ENCODE peak calls at places on chromosome 9, in seven cellular contexts. One of them, this sample, is unnamed.

GRCh38 chr9:93116049-93116961 is 17.7 kb downstream of the NINJ1 start:
- DNase-seq in mesendoderm: no peak
- DNase-seq in trophoblast cell: peak
- DNase-seq in H1: no peak
- DNase-seq in neuronal stem cell: no peak
- DNase-seq in IMR-90: peak
- DNase-seq in mesenchymal stem cell: peak
- DNase-seq in this sample: no peak

GRCh38 chr9:98168952-98169488 is 23.4 kb downstream of the CORO2A start:
- DNase-seq in H1: no peak
- DNase-seq in mesendoderm: peak
- DNase-seq in IMR-90: peak
- DNase-seq in trophoblast cell: no peak
- DNase-seq in mesenchymal stem cell: peak
- DNase-seq in neuronal stem cell: no peak
- DNase-seq in this sample: peak

GRCh38 chr9:13532407-13532806 is 252.9 kb upstream of the MPDZ start:
- DNase-seq in IMR-90: no peak
- DNase-seq in H1: no peak
- DNase-seq in mesenchymal stem cell: no peak
- DNase-seq in neuronal stem cell: no peak
- DNase-seq in mesendoderm: no peak
- DNase-seq in trophoblast cell: no peak
- DNase-seq in this sample: no peak

GRCh38 chr9:70205366-70206020 is 53.3 kb upstream of the SMC5 start:
- DNase-seq in H1: no peak
- DNase-seq in mesenchymal stem cell: no peak
- DNase-seq in IMR-90: no peak
- DNase-seq in neuronal stem cell: no peak
- DNase-seq in trophoblast cell: peak
- DNase-seq in mesendoderm: no peak
- DNase-seq in this sample: no peak

GRCh38 chr9:14678776-14679175 is 14.5 kb downstream of the ZDHHC21 start:
- DNase-seq in neuronal stem cell: no peak
- DNase-seq in mesendoderm: no peak
- DNase-seq in mesenchymal stem cell: no peak
- DNase-seq in H1: no peak
- DNase-seq in IMR-90: no peak
- DNase-seq in trophoblast cell: peak
- DNase-seq in this sample: no peak

GRCh38 chr9:33737811-33738606 is 57.4 kb upstream of the PRSS3 start:
- DNase-seq in neuronal stem cell: peak
- DNase-seq in trophoblast cell: peak
- DNase-seq in H1: no peak
- DNase-seq in mesendoderm: peak
- DNase-seq in IMR-90: peak
- DNase-seq in mesenchymal stem cell: peak
- DNase-seq in this sample: peak

GRCh38 chr9:112841261-112841660 is 49.4 kb downstream of the SLC46A2 start:
- DNase-seq in H1: no peak
- DNase-seq in IMR-90: no peak
- DNase-seq in trophoblast cell: no peak
- DNase-seq in mesendoderm: no peak
- DNase-seq in neuronal stem cell: no peak
- DNase-seq in mesenchymal stem cell: no peak
- DNase-seq in this sample: no peak

GRCh38 chr9:7163957-7164356 is 406.2 kb downstream of the KDM4C start:
- DNase-seq in trophoblast cell: no peak
- DNase-seq in neuronal stem cell: no peak
- DNase-seq in mesenchymal stem cell: no peak
- DNase-seq in mesendoderm: no peak
- DNase-seq in H1: no peak
- DNase-seq in IMR-90: no peak
- DNase-seq in this sample: no peak

GRCh38 chr9:110152704-110153374 is 55.1 kb downstream of the C9orf152 start:
- DNase-seq in neuronal stem cell: peak
- DNase-seq in mesendoderm: peak
- DNase-seq in trophoblast cell: peak
- DNase-seq in H1: no peak
- DNase-seq in mesenchymal stem cell: peak
- DNase-seq in IMR-90: peak
- DNase-seq in this sample: peak

GRCh38 chr9:33952066-33952465 is 96.6 kb downstream of the UBAP2 start:
- DNase-seq in neuronal stem cell: no peak
- DNase-seq in H1: no peak
- DNase-seq in trophoblast cell: no peak
- DNase-seq in mesendoderm: no peak
- DNase-seq in mesenchymal stem cell: no peak
- DNase-seq in IMR-90: no peak
- DNase-seq in this sample: no peak

GRCh38 chr9:130414910-130415746 is 29.6 kb upstream of the ASS1 start:
- DNase-seq in H1: no peak
- DNase-seq in mesendoderm: peak
- DNase-seq in mesenchymal stem cell: no peak
- DNase-seq in IMR-90: no peak
- DNase-seq in neuronal stem cell: no peak
- DNase-seq in trophoblast cell: no peak
- DNase-seq in this sample: no peak

GRCh38 chr9:138047469-138048040 is 170.0 kb downstream of the CACNA1B start:
- DNase-seq in neuronal stem cell: no peak
- DNase-seq in trophoblast cell: no peak
- DNase-seq in IMR-90: no peak
- DNase-seq in mesendoderm: no peak
- DNase-seq in mesenchymal stem cell: no peak
- DNase-seq in H1: no peak
- DNase-seq in this sample: no peak

GRCh38 chr9:104009853-104010252 is 84.3 kb upstream of the SMC2 start:
- DNase-seq in neuronal stem cell: no peak
- DNase-seq in mesenchymal stem cell: peak
- DNase-seq in H1: no peak
- DNase-seq in mesendoderm: no peak
- DNase-seq in trophoblast cell: no peak
- DNase-seq in IMR-90: no peak
- DNase-seq in this sample: no peak

GRCh38 chr9:89495824-89496555 is 1.9 kb downstream of the SEMA4D start:
- DNase-seq in mesendoderm: no peak
- DNase-seq in trophoblast cell: no peak
- DNase-seq in mesenchymal stem cell: no peak
- DNase-seq in neuronal stem cell: no peak
- DNase-seq in IMR-90: no peak
- DNase-seq in H1: no peak
- DNase-seq in this sample: no peak

GRCh38 chr9:114931407-114931806 is 1.0 kb upstream of the TNFSF8 start:
- DNase-seq in neuronal stem cell: no peak
- DNase-seq in mesenchymal stem cell: no peak
- DNase-seq in H1: no peak
- DNase-seq in trophoblast cell: no peak
- DNase-seq in IMR-90: no peak
- DNase-seq in mesendoderm: no peak
- DNase-seq in this sample: no peak

GRCh38 chr9:114932502-114932901 is 2.1 kb upstream of the TNFSF8 start:
- DNase-seq in trophoblast cell: no peak
- DNase-seq in neuronal stem cell: no peak
- DNase-seq in IMR-90: no peak
- DNase-seq in mesenchymal stem cell: no peak
- DNase-seq in mesendoderm: peak
- DNase-seq in H1: no peak
- DNase-seq in this sample: no peak

GRCh38 chr9:114928092-114928491 is 2.3 kb downstream of the TNFSF8 start:
- DNase-seq in mesendoderm: no peak
- DNase-seq in mesenchymal stem cell: no peak
- DNase-seq in IMR-90: no peak
- DNase-seq in H1: no peak
- DNase-seq in neuronal stem cell: no peak
- DNase-seq in trophoblast cell: no peak
- DNase-seq in this sample: no peak

GRCh38 chr9:114930063-114930812 is at the start of gene TNFSF8:
- DNase-seq in trophoblast cell: no peak
- DNase-seq in neuronal stem cell: no peak
- DNase-seq in H1: no peak
- DNase-seq in mesenchymal stem cell: no peak
- DNase-seq in mesendoderm: no peak
- DNase-seq in IMR-90: no peak
- DNase-seq in this sample: no peak

DNA sequence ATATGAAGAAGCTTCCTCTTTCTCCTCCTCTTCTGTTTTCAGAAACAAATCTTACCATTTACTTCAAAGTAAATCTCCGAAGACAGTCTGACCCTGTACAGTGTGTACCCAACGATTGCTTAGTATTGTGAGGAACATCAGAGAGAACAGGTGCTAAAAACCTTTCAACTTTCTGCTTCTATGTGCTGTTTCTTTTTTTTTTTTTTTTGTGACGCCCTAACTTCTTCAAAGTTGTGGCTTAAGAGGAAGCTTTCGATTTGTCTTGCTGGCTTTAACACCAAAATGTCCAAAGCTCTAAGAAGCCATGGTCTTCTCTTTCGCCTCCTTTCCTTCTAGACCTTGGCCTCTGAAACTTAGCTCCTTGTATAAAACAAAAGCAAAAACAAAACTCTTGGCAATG is 1.2 kb downstream of the TNFSF8 start:
- DNase-seq in neuronal stem cell: no peak
- DNase-seq in IMR-90: no peak
- DNase-seq in trophoblast cell: no peak
- DNase-seq in mesendoderm: no peak
- DNase-seq in H1: no peak
- DNase-seq in mesenchymal stem cell: no peak
- DNase-seq in this sample: no peak
- H3K27ac ChIP-seq in neuronal stem cell: no peak
- H3K27ac ChIP-seq in IMR-90: no peak
- H3K27ac ChIP-seq in trophoblast cell: no peak
- H3K27ac ChIP-seq in mesendoderm: no peak
- H3K27ac ChIP-seq in H1: no peak
- H3K27ac ChIP-seq in mesenchymal stem cell: no peak
- H3K27ac ChIP-seq in this sample: no peak

DNA sequence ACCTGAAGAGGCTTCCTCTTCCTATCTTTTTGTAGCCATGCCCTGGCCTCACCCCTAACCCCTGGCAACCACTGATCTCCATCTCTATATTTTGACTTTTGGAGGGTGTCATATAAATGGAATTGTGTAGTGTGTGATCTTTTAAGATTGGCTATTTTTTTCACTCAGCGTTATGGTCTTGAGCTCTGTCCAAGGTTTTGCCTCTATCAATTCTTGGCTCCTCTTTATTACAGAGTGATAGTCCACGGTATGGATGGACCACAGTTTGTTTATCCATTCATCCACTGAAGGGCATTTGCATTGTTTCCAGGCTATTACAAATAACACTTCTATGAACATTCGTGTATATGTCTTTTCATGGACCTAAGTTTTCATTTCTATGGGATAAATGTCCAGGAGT is 209.8 kb upstream of the IER5L start:
- DNase-seq in H1: no peak
- DNase-seq in IMR-90: no peak
- DNase-seq in mesenchymal stem cell: no peak
- DNase-seq in neuronal stem cell: no peak
- DNase-seq in trophoblast cell: no peak
- DNase-seq in mesendoderm: no peak
- DNase-seq in this sample: no peak
- H2BK120ac ChIP-seq in H1: no peak
- H2BK120ac ChIP-seq in IMR-90: no peak
- H2BK120ac ChIP-seq in mesenchymal stem cell: no peak
- H2BK120ac ChIP-seq in neuronal stem cell: no peak
- H2BK120ac ChIP-seq in trophoblast cell: no peak
- H2BK120ac ChIP-seq in mesendoderm: no peak
- H2BK120ac ChIP-seq in this sample: no peak

DNA sequence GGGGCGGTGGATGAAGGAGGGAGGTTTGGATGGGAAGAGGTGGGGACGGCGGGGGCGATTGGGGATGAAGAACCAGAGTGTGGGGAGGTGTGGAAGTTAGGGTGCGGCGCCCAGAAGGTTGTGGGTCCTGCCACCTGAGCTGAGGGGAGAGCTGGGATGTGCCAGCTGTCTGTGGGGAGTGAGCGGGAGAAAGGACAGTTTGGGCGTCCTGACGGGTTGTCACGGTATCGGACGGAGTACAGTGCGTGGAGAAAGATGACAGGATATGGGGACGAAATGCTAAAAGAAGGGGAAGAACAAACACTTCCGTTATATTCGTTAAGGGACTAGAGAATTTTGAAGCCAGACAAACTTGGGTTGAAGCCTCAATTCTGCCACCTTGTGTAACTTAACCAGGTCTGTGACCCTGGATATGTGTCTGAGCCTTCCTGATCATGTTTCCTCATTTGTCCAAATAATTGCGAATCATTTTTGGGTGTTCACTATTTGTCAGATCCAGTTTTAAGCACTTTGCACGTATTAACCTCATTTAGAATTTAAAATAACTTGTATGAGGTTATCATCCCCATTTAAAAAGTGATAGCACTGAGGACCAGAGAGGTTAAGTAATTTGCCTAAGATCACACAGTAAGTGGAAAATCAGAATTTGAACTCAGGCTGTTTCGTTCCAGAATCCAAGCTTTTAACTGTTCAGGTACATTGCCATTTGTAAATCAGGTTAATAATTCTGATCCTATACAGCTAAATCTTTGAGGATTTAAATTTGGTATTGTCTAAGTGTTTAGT is 689 bp downstream of the CNTRL start:
- DNase-seq in mesenchymal stem cell: no peak
- DNase-seq in neuronal stem cell: no peak
- DNase-seq in mesendoderm: peak
- DNase-seq in IMR-90: peak
- DNase-seq in trophoblast cell: peak
- DNase-seq in H1: no peak
- DNase-seq in this sample: no peak
- H3K27ac ChIP-seq in mesenchymal stem cell: no peak
- H3K27ac ChIP-seq in neuronal stem cell: no peak
- H3K27ac ChIP-seq in mesendoderm: peak
- H3K27ac ChIP-seq in IMR-90: peak
- H3K27ac ChIP-seq in trophoblast cell: no peak
- H3K27ac ChIP-seq in H1: peak
- H3K27ac ChIP-seq in this sample: no peak

GRCh38 chr9:6090811-6091210 is 75.4 kb upstream of the RANBP6 start:
- DNase-seq in mesenchymal stem cell: no peak
- DNase-seq in mesendoderm: no peak
- DNase-seq in IMR-90: no peak
- DNase-seq in trophoblast cell: peak
- DNase-seq in neuronal stem cell: no peak
- DNase-seq in H1: no peak
- DNase-seq in this sample: no peak
- H2BK120ac ChIP-seq in mesenchymal stem cell: no peak
- H2BK120ac ChIP-seq in mesendoderm: no peak
- H2BK120ac ChIP-seq in IMR-90: no peak
- H2BK120ac ChIP-seq in trophoblast cell: no peak
- H2BK120ac ChIP-seq in neuronal stem cell: no peak
- H2BK120ac ChIP-seq in H1: no peak
- H2BK120ac ChIP-seq in this sample: no peak